ENCODE peak calls at places on chromosomes 7 and 10, in ten cellular contexts. D, H, X, W, B, S, A, O, Y and R are unnamed samples.

GRCh38 chr10:58919927-58920654 is 256.4 kb upstream of the PHYHIPL start:
- DNase-seq in D (no peak), H (no peak), X (peak), W (no peak), B (no peak), S (no peak), A (peak), O (no peak), Y (peak), R (no peak)

GRCh38 chr10:51082857-51083256 is 8.6 kb downstream of the PRKG1 start:
- DNase-seq in D (no peak), H (no peak), X (no peak), W (no peak), B (no peak), S (no peak), A (no peak), O (no peak), Y (no peak), R (no peak)

GRCh38 chr7:74398426-74398825 is 55.3 kb upstream of the GTF2IRD1 start:
- DNase-seq in D (no peak), H (no peak), X (no peak), W (no peak), B (no peak), S (no peak), A (no peak), O (no peak), Y (no peak), R (no peak)

GRCh38 chr7:111092406-111093160 is 1.7 kb downstream of the LRRN3 start:
- DNase-seq in D (no peak), H (no peak), X (no peak), W (no peak), B (no peak), S (no peak), A (no peak), O (no peak), Y (no peak), R (no peak)

GRCh38 chr7:24948739-24949138 is 31.2 kb downstream of the OSBPL3 start:
- DNase-seq in D (no peak), H (no peak), X (no peak), W (no peak), B (no peak), S (no peak), A (no peak), O (no peak), Y (no peak), R (no peak)

GRCh38 chr10:29667191-29667590 is 32.4 kb upstream of the SVIL start:
- DNase-seq in D (no peak), H (no peak), X (no peak), W (no peak), B (no peak), S (no peak), A (no peak), O (no peak), Y (no peak), R (no peak)

GRCh38 chr7:101817031-101817929 is at the start of gene CUX1:
- DNase-seq in D (peak), H (no peak), X (peak), W (peak), B (peak), S (peak), A (no peak), O (no peak), Y (peak), R (peak)

GRCh38 chr10:97384156-97384555 is 17.0 kb downstream of the RRP12 start:
- DNase-seq in D (no peak), H (no peak), X (no peak), W (no peak), B (no peak), S (no peak), A (no peak), O (no peak), Y (no peak), R (no peak)

GRCh38 chr10:42768581-42769152 is 13.9 kb upstream of the BMS1 start:
- DNase-seq in D (no peak), H (no peak), X (no peak), W (no peak), B (no peak), S (no peak), A (no peak), O (no peak), Y (no peak), R (peak)

GRCh38 chr7:29116801-29117200 is 29.5 kb downstream of the CPVL start:
- DNase-seq in D (no peak), H (no peak), X (no peak), W (no peak), B (no peak), S (no peak), A (no peak), O (no peak), Y (no peak), R (no peak)

GRCh38 chr7:50835156-50835555 is 52.5 kb upstream of the GRB10 start:
- DNase-seq in D (no peak), H (no peak), X (no peak), W (no peak), B (no peak), S (no peak), A (no peak), O (no peak), Y (no peak), R (no peak)

GRCh38 chr7:140390466-140391190 is 7.7 kb downstream of the SLC37A3 start:
- DNase-seq in D (no peak), H (no peak), X (no peak), W (no peak), B (no peak), S (peak), A (peak), O (peak), Y (no peak), R (no peak)

GRCh38 chr10:121702351-121703320 is 104.4 kb upstream of the FGFR2 start:
- DNase-seq in D (no peak), H (no peak), X (peak), W (no peak), B (no peak), S (no peak), A (peak), O (no peak), Y (peak), R (no peak)

GRCh38 chr7:10121641-10122040 is 852.0 kb upstream of the PHF14 start:
- DNase-seq in D (no peak), H (no peak), X (no peak), W (no peak), B (no peak), S (no peak), A (no peak), O (no peak), Y (no peak), R (no peak)

GRCh38 chr7:67463983-67464382 is 467.4 kb downstream of the TYW1 start:
- DNase-seq in D (no peak), H (no peak), X (no peak), W (no peak), B (no peak), S (no peak), A (no peak), O (no peak), Y (no peak), R (no peak)

GRCh38 chr7:50832744-50833143 is 50.0 kb upstream of the GRB10 start:
- DNase-seq in D (no peak), H (no peak), X (peak), W (no peak), B (no peak), S (no peak), A (peak), O (no peak), Y (no peak), R (no peak)

GRCh38 chr10:86024555-86025001 is 342.0 kb downstream of the GRID1 start:
- DNase-seq in D (peak), H (no peak), X (no peak), W (no peak), B (no peak), S (no peak), A (no peak), O (no peak), Y (no peak), R (no peak)

GRCh38 chr7:135189961-135190360 is 19.5 kb upstream of the CYREN start:
- DNase-seq in D (no peak), H (no peak), X (no peak), W (no peak), B (no peak), S (no peak), A (no peak), O (no peak), Y (no peak), R (no peak)

GRCh38 chr7:135147899-135148721 is at the start of gene TMEM140:
- DNase-seq in D (no peak), H (no peak), X (no peak), W (no peak), B (peak), S (peak), A (peak), O (peak), Y (peak), R (peak)

GRCh38 chr7:44384586-44385383 is 59.4 kb upstream of the CAMK2B start:
- DNase-seq in D (no peak), H (no peak), X (no peak), W (no peak), B (peak), S (no peak), A (no peak), O (no peak), Y (no peak), R (no peak)

GRCh38 chr10:5447071-5447470 is 34.7 kb downstream of the NET1 start:
- DNase-seq in D (no peak), H (no peak), X (no peak), W (no peak), B (no peak), S (no peak), A (peak), O (no peak), Y (no peak), R (peak)

GRCh38 chr10:60413306-60414012 is 23.8 kb upstream of the ANK3 start:
- DNase-seq in D (no peak), H (no peak), X (no peak), W (no peak), B (no peak), S (no peak), A (no peak), O (no peak), Y (no peak), R (no peak)

GRCh38 chr7:126856691-126857291 is 395.9 kb downstream of the GRM8 start:
- DNase-seq in D (no peak), H (no peak), X (no peak), W (no peak), B (no peak), S (no peak), A (no peak), O (no peak), Y (peak), R (no peak)

GRCh38 chr10:43205681-43206390 is 61.0 kb downstream of the RASGEF1A start:
- DNase-seq in D (peak), H (peak), X (no peak), W (peak), B (peak), S (peak), A (no peak), O (no peak), Y (no peak), R (no peak)

GRCh38 chr10:3834410-3834809 is 49.4 kb upstream of the KLF6 start:
- DNase-seq in D (no peak), H (no peak), X (no peak), W (no peak), B (no peak), S (no peak), A (no peak), O (no peak), Y (no peak), R (no peak)

GRCh38 chr10:121442086-121442485 is 156.2 kb downstream of the FGFR2 start:
- DNase-seq in D (no peak), H (no peak), X (no peak), W (no peak), B (no peak), S (no peak), A (no peak), O (no peak), Y (no peak), R (no peak)

GRCh38 chr10:21315321-21316220 is 209.9 kb downstream of the SKIDA1 start:
- DNase-seq in D (peak), H (no peak), X (peak), W (no peak), B (peak), S (peak), A (peak), O (no peak), Y (peak), R (no peak)

GRCh38 chr7:603152-603941 is 83.7 kb upstream of the PDGFA start:
- DNase-seq in D (no peak), H (no peak), X (no peak), W (peak), B (no peak), S (no peak), A (no peak), O (no peak), Y (no peak), R (no peak)
- TF ChIP-seq POLR2A in D (no peak), H (no peak), X (no peak), W (no peak), B (no peak), S (no peak), A (no peak), O (no peak), Y (no peak), R (no peak)

GRCh38 chr7:12713625-12714435 is 26.4 kb downstream of the ARL4A start:
- DNase-seq in D (no peak), H (no peak), X (no peak), W (no peak), B (no peak), S (no peak), A (no peak), O (no peak), Y (no peak), R (no peak)
- TF ChIP-seq POLR2A in D (no peak), H (no peak), X (no peak), W (no peak), B (no peak), S (no peak), A (no peak), O (no peak), Y (no peak), R (no peak)

GRCh38 chr10:75399461-75400162 is 2.0 kb downstream of the ZNF503 start:
- DNase-seq in D (peak), H (peak), X (peak), W (peak), B (peak), S (peak), A (peak), O (no peak), Y (peak), R (peak)

GRCh38 chr10:75400163-75400768 is 1.3 kb downstream of the ZNF503 start:
- DNase-seq in D (no peak), H (peak), X (peak), W (no peak), B (peak), S (peak), A (no peak), O (no peak), Y (no peak), R (no peak)

GRCh38 chr10:75397571-75397921 is 4.0 kb downstream of the ZNF503 start:
- DNase-seq in D (no peak), H (no peak), X (no peak), W (no peak), B (no peak), S (peak), A (no peak), O (no peak), Y (no peak), R (no peak)

GRCh38 chr10:75398238-75398629 is 3.3 kb downstream of the ZNF503 start:
- DNase-seq in D (no peak), H (no peak), X (no peak), W (no peak), B (no peak), S (no peak), A (no peak), O (no peak), Y (no peak), R (no peak)

DNA sequence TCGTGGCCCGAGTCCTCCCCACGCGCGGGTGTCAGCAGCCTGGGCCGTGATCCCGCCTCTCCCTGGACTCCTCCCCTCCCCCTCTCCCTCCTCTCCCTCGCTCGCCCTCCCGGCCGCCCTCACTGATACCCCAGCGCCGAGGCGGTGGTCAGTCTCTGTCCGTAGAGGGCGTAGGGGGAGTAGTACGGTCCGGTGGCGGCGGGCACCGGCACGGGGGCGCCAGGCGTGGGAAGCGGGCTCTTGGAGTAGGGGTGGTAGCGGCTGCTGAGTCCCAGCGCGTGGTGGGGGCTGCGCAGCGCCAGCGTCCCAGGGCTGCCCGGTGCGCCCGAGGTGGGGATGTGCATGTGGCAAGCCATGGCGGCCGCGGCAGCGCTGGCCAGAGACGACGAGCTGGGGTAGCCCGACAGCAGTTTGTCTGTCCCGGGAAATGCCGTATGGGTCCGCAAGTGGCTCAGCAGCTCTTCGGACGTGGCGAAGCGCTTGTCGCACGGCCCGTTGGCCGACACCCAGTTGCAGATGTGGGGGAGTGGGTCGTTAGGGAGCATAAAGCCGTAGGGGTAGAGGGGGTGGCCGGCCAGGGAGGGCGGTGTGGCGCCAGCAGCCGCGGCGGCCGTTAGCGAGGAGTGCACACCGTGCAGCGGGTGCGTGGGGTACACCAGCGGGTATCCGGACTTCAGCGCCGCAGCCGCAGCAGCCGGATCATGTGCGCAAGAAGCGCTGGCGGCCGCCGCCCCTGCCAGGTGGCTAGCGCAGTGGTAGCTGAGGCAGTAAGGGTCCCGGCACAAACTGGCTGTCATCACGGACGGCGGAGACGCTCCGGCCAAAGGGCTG is 2.7 kb downstream of the ZNF503 start:
- DNase-seq in D (no peak), H (no peak), X (no peak), W (peak), B (no peak), S (peak), A (no peak), O (no peak), Y (no peak), R (no peak)
- TF ChIP-seq POLR2A in D (no peak), H (no peak), X (no peak), W (no peak), B (no peak), S (peak), A (no peak), O (no peak), Y (no peak), R (no peak)

GRCh38 chr7:46220066-46220630 is 299.1 kb upstream of the IGFBP3 start:
- DNase-seq in D (no peak), H (no peak), X (no peak), W (peak), B (no peak), S (no peak), A (peak), O (no peak), Y (no peak), R (no peak)
- TF ChIP-seq POLR2A in D (no peak), H (no peak), X (no peak), W (no peak), B (no peak), S (no peak), A (no peak), O (no peak), Y (no peak), R (no peak)

DNA sequence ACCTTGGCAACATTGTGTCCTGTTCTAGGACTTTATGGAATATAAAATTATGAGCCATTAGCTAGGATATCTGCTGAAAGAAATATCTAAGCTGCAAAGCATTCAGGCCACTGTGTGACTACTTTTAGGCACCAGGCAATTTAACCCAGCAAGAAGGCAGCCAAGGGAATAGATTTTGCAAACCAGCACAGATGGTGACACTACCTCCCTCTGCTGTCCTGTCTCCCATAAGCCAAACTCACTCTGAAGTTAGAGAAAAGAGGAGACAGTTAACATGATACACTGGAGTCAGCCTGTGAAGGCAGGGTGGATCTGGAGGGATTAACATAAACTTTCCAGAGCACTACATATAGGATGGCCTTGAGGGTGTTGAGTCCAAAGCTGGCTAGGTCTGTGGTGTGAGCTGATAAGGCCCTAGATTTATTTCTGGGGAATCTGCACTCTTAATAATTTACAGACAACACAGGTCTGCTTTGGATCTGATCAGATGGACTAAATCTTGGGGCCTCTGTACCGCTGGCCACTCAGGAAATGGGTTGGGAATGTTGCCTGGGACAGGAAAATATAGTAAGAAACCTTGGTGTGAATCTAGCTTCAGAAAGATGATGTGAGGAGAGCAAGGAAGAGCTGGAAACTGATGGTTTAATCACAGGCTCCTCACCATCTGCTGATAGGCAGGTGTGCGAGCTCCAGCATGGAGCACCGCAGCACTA is 230.0 kb upstream of the PRSS1 start:
- DNase-seq in D (no peak), H (no peak), X (no peak), W (no peak), B (no peak), S (no peak), A (peak), O (no peak), Y (no peak), R (no peak)
- TF ChIP-seq POLR2A in D (no peak), H (no peak), X (no peak), W (no peak), B (no peak), S (no peak), A (no peak), O (no peak), Y (no peak), R (no peak)